ENCODE peak calls at places on chromosomes 1 and 21, in ten cellular contexts. T is cardiac muscle cell, G is epithelial cell of esophagus, Q is LNCaP clone FGC, C is kidney epithelial cell, Z is astrocyte of the spinal cord, D is dorsolateral prefrontal cortex, V is fibroblast of mammary gland, O is mucosa of descending colon, U is IMR-90. P is an unnamed sample.

GRCh38 chr1:212664409-212665199 is 35.0 kb downstream of the BATF3 start:
- DNase-seq in T (no peak), G (no peak), Q (no peak), C (no peak), Z (no peak), D (no peak), V (no peak), O (no peak), U (no peak), P (no peak)

GRCh38 chr1:157163273-157164127 is 25.3 kb upstream of the ETV3 start:
- DNase-seq in T (peak), G (peak), Q (peak), C (no peak), Z (peak), D (peak), V (peak), O (peak), U (peak), P (peak)

GRCh38 chr21:35150562-35151226 is 101.6 kb upstream of the RUNX1 start:
- DNase-seq in T (peak), G (peak), Q (no peak), C (no peak), Z (peak), D (no peak), V (peak), O (no peak), U (peak), P (no peak)

GRCh38 chr21:21816778-21817177 is 818.6 kb downstream of the NCAM2 start:
- DNase-seq in T (no peak), G (no peak), Q (no peak), C (no peak), Z (no peak), D (no peak), V (no peak), O (no peak), U (no peak), P (no peak)

GRCh38 chr21:18403685-18404084 is at the start of gene TMPRSS15:
- DNase-seq in T (no peak), G (no peak), Q (no peak), C (no peak), Z (no peak), D (no peak), V (no peak), O (no peak), U (no peak), P (no peak)

GRCh38 chr1:161902146-161902545 is 121.5 kb downstream of the OLFML2B start:
- DNase-seq in T (no peak), G (no peak), Q (no peak), C (no peak), Z (no peak), D (no peak), V (no peak), O (no peak), U (no peak), P (no peak)

GRCh38 chr1:245983294-245983967 is 523.6 kb downstream of the SMYD3 start:
- DNase-seq in T (no peak), G (no peak), Q (no peak), C (no peak), Z (no peak), D (no peak), V (no peak), O (no peak), U (no peak), P (no peak)

GRCh38 chr1:156865865-156866678 is 5.4 kb downstream of the NTRK1 start:
- DNase-seq in T (no peak), G (no peak), Q (no peak), C (no peak), Z (no peak), D (no peak), V (no peak), O (no peak), U (no peak), P (no peak)

GRCh38 chr1:229238674-229239415 is 32.1 kb upstream of the RAB4A start:
- DNase-seq in T (peak), G (peak), Q (no peak), C (no peak), Z (no peak), D (peak), V (peak), O (no peak), U (no peak), P (no peak)

GRCh38 chr1:185837711-185838110 is 103.5 kb downstream of the HMCN1 start:
- DNase-seq in T (peak), G (no peak), Q (no peak), C (no peak), Z (no peak), D (no peak), V (peak), O (no peak), U (peak), P (no peak)

GRCh38 chr1:90964444-90965035 is 57.3 kb downstream of the ZNF644 start:
- DNase-seq in T (peak), G (peak), Q (no peak), C (no peak), Z (peak), D (no peak), V (peak), O (peak), U (peak), P (no peak)

GRCh38 chr1:24932725-24933294 is 2.7 kb upstream of the RUNX3 start:
- DNase-seq in T (no peak), G (no peak), Q (no peak), C (no peak), Z (no peak), D (no peak), V (no peak), O (no peak), U (no peak), P (no peak)
- H3K4me3 ChIP-seq in T (no peak), G (no peak), Q (no peak), C (no peak), Z (no peak), D (no peak), V (no peak), O (no peak), U (no peak), P (no peak)

GRCh38 chr1:159275891-159276290 is 26.2 kb upstream of the FCER1A start:
- DNase-seq in T (no peak), G (no peak), Q (no peak), C (no peak), Z (no peak), D (no peak), V (no peak), O (no peak), U (no peak), P (no peak)
- TF ChIP-seq CTCF in T (no peak), G (no peak), Q (no peak), C (no peak), Z (no peak), D (no peak), V (no peak), O (no peak), U (no peak), P (no peak)

GRCh38 chr1:3650248-3651010 is 526 bp upstream of the WRAP73 start:
- DNase-seq in T (no peak), G (no peak), Q (no peak), C (no peak), Z (no peak), D (no peak), V (no peak), O (no peak), U (no peak), P (no peak)

GRCh38 chr1:3653286-3653618 is 936 bp downstream of the TP73 start:
- DNase-seq in T (no peak), G (no peak), Q (no peak), C (no peak), Z (no peak), D (no peak), V (no peak), O (no peak), U (no peak), P (no peak)

GRCh38 chr1:3652538-3653285 is 396 bp downstream of the TP73 start:
- DNase-seq in T (no peak), G (no peak), Q (no peak), C (no peak), Z (no peak), D (no peak), V (no peak), O (no peak), U (no peak), P (no peak)

GRCh38 chr1:3651011-3651938 is 1.0 kb upstream of the TP73 start:
- DNase-seq in T (peak), G (no peak), Q (no peak), C (no peak), Z (peak), D (no peak), V (no peak), O (no peak), U (no peak), P (no peak)

DNA sequence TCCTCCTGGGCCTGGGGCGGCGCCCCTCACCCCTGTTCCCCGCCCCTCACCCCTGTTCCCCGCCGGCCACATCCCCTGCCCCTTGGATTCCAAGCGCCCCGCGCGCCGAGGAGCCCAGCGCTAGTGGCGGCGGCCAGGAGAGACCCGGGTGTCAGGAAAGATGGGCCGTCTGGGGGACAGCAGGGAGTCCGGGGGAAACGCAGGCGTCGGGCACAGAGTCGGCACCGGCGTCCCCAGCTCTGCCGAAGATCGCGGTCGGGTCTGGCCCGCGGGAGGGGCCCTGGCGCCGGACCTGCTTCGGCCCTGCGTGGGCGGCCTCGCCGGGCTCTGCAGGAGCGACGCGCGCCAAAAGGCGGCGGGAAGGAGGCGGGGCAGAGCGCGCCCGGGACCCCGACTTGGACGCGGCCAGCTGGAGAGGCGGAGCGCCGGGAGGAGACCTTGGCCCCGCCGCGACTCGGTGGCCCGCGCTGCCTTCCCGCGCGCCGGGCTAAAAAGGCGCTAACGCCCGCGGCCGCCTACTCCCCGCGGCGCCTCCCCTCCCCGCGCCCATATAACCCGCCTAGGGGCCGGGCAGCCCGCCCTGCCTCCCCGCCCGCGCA is at the start of gene TP73:
- DNase-seq in T (peak), G (no peak), Q (no peak), C (no peak), Z (no peak), D (no peak), V (no peak), O (no peak), U (no peak), P (no peak)
- H3K4me3 ChIP-seq in T (peak), G (no peak), Q (peak), C (no peak), Z (no peak), D (no peak), V (no peak), O (no peak), U (no peak), P (no peak)

GRCh38 chr1:83882906-83883305 is 116.0 kb downstream of the TTLL7 start:
- DNase-seq in T (peak), G (peak), Q (peak), C (no peak), Z (peak), D (no peak), V (peak), O (peak), U (peak), P (no peak)
- TF ChIP-seq CTCF in T (peak), G (peak), Q (peak), C (no peak), Z (peak), D (no peak), V (peak), O (no peak), U (peak), P (no peak)

GRCh38 chr21:43280949-43281633 is 112.3 kb downstream of the CRYAA start:
- DNase-seq in T (no peak), G (no peak), Q (no peak), C (no peak), Z (no peak), D (no peak), V (no peak), O (no peak), U (no peak), P (peak)
- H3K4me3 ChIP-seq in T (no peak), G (no peak), Q (no peak), C (no peak), Z (no peak), D (no peak), V (no peak), O (no peak), U (no peak), P (no peak)

DNA sequence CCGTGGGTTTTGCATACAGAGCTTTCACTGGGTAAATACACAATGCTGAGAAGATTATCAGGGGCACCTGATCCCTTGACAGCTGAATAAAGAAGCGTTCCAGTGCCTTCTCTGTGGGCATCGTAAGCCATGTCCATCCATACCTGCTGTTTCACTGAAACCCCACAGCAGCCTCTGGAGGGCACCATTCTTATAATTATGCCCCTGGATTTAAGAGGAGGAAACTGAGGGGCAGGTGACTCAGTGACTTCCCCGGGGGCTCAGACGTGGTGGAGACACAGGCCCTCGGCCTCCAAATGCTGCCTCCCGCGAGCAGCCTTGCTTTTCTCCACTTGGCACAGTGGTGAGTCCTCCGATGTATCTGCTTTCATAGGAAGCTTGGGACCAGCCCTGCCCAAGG is 56.7 kb downstream of the B3GALT5 start:
- DNase-seq in T (no peak), G (no peak), Q (no peak), C (no peak), Z (no peak), D (no peak), V (no peak), O (no peak), U (no peak), P (no peak)
- TF ChIP-seq CTCF in T (no peak), G (no peak), Q (no peak), C (no peak), Z (no peak), D (no peak), V (no peak), O (no peak), U (no peak), P (no peak)

GRCh38 chr1:2528966-2529750 is 905 bp downstream of the HES5 start:
- DNase-seq in T (no peak), G (no peak), Q (no peak), C (no peak), Z (peak), D (no peak), V (no peak), O (peak), U (no peak), P (no peak)
- H3K4me3 ChIP-seq in T (peak), G (peak), Q (no peak), C (no peak), Z (no peak), D (peak), V (no peak), O (no peak), U (no peak), P (no peak)

DNA sequence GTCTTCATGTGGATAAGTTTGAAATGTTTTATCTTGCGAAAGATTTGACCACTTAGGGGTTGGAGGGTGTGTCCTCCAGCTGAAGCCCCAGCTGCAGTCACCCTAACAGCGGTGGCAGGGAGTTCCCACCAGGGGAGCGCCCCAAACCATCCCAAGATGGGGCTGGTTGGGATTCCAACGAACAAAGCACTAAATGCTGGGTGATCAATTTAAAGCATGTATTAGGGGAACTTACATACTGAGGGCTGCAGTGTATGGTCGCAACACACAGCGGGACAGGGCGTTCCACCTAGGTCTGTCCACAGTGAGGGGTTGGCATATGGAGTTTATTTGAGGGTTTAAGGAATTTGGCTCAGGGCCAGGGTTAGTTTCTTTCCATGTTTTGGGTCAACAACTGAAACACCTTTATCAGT is 26.3 kb downstream of the SLC37A1 start:
- DNase-seq in T (no peak), G (no peak), Q (no peak), C (no peak), Z (no peak), D (no peak), V (no peak), O (no peak), U (no peak), P (no peak)
- TF ChIP-seq CTCF in T (peak), G (peak), Q (peak), C (peak), Z (peak), D (no peak), V (peak), O (no peak), U (peak), P (no peak)

DNA sequence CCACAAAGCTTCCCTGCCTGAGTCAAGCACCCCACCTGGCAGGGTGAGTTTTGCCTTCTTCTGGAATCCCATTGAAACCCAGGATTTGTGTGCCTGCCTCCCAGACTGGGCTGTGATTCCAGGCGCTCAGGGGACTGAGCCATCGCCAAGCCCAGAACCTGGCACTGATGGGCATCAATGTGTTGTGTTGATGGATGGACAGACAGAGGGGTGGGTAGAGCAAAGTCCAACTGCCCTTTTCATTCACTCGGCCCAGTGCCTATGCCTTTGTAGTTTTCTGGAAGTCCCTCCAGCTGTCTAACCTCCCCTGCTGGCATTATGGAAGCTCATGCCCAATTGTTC is 66.0 kb upstream of the LAPTM5 start:
- DNase-seq in T (no peak), G (no peak), Q (no peak), C (no peak), Z (no peak), D (no peak), V (no peak), O (no peak), U (no peak), P (no peak)
- H3K4me3 ChIP-seq in T (no peak), G (peak), Q (peak), C (no peak), Z (peak), D (peak), V (no peak), O (no peak), U (no peak), P (no peak)

GRCh38 chr1:98556521-98557158 is 104.9 kb upstream of the SNX7 start:
- DNase-seq in T (peak), G (peak), Q (peak), C (no peak), Z (peak), D (no peak), V (peak), O (no peak), U (peak), P (no peak)
- TF ChIP-seq CTCF in T (peak), G (peak), Q (peak), C (peak), Z (peak), D (peak), V (peak), O (peak), U (peak), P (no peak)